ENCODE peak calls at places on chromosomes 13 and 19, in nine cellular contexts. W is testis, R is HCT116, V is uterus, X is NB4, Z is Peyer's patch, B is lower leg skin, G is breast epithelium, J is heart left ventricle. L is an unnamed sample.

GRCh38 chr13:106555631-106556328 is 12.2 kb downstream of the ARGLU1 start:
- DNase-seq in W (no peak), R (no peak), V (no peak), X (no peak), Z (no peak), B (no peak), G (no peak), J (no peak), L (no peak)

GRCh38 chr13:113646921-113647340 is 11.1 kb downstream of the ATP4B start:
- DNase-seq in W (no peak), R (no peak), V (peak), X (no peak), Z (peak), B (no peak), G (peak), J (peak), L (no peak)

GRCh38 chr19:55137915-55138314 is 11.1 kb downstream of the TNNT1 start:
- DNase-seq in W (no peak), R (no peak), V (no peak), X (no peak), Z (no peak), B (no peak), G (no peak), J (no peak), L (no peak)

GRCh38 chr19:49327878-49328544 is 3.0 kb upstream of the SLC6A16 start:
- DNase-seq in W (no peak), R (peak), V (no peak), X (peak), Z (no peak), B (no peak), G (no peak), J (no peak), L (peak)

GRCh38 chr13:59621791-59622190 is 541.9 kb downstream of the DIAPH3 start:
- DNase-seq in W (no peak), R (no peak), V (no peak), X (no peak), Z (no peak), B (no peak), G (no peak), J (no peak), L (no peak)

GRCh38 chr19:4138445-4138844 is 14.5 kb upstream of the MAP2K2 start:
- DNase-seq in W (no peak), R (no peak), V (no peak), X (no peak), Z (no peak), B (no peak), G (no peak), J (no peak), L (no peak)

GRCh38 chr13:114140131-114140908 is 7.9 kb upstream of the RASA3 start:
- DNase-seq in W (no peak), R (no peak), V (no peak), X (peak), Z (peak), B (no peak), G (no peak), J (peak), L (no peak)

GRCh38 chr19:54462713-54463530 is 656 bp downstream of the LENG9 start:
- DNase-seq in W (peak), R (no peak), V (peak), X (peak), Z (peak), B (peak), G (no peak), J (peak), L (peak)

GRCh38 chr19:27906081-27906480 is 1306.9 kb downstream of the UQCRFS1 start:
- DNase-seq in W (peak), R (no peak), V (no peak), X (no peak), Z (no peak), B (no peak), G (no peak), J (no peak), L (no peak)

GRCh38 chr19:38556521-38557174 is 61.1 kb downstream of the MAP4K1 start:
- DNase-seq in W (no peak), R (no peak), V (no peak), X (peak), Z (no peak), B (no peak), G (no peak), J (no peak), L (no peak)

GRCh38 chr13:61110804-61111203 is 304.8 kb downstream of the PCDH20 start:
- DNase-seq in W (no peak), R (no peak), V (no peak), X (no peak), Z (no peak), B (no peak), G (no peak), J (no peak), L (no peak)

GRCh38 chr19:40702337-40703012 is 12.0 kb upstream of the NUMBL start:
- DNase-seq in W (peak), R (no peak), V (peak), X (no peak), Z (no peak), B (no peak), G (no peak), J (peak), L (no peak)

GRCh38 chr19:57244513-57244912 is 4.1 kb downstream of the ZNF805 start:
- DNase-seq in W (no peak), R (no peak), V (no peak), X (no peak), Z (no peak), B (no peak), G (no peak), J (no peak), L (no peak)

GRCh38 chr19:10501971-10502523 is 1.1 kb downstream of the KEAP1 start:
- DNase-seq in W (peak), R (no peak), V (peak), X (peak), Z (peak), B (no peak), G (peak), J (peak), L (peak)

GRCh38 chr19:15740785-15741184 is 3.0 kb downstream of the OR10H3 start:
- DNase-seq in W (no peak), R (no peak), V (no peak), X (no peak), Z (no peak), B (no peak), G (no peak), J (no peak), L (no peak)

GRCh38 chr13:62333466-62333865 is 917.8 kb upstream of the PCDH20 start:
- DNase-seq in W (peak), R (no peak), V (no peak), X (no peak), Z (no peak), B (no peak), G (no peak), J (no peak), L (no peak)

GRCh38 chr19:34085336-34085735 is 87.0 kb upstream of the LSM14A start:
- DNase-seq in W (no peak), R (no peak), V (no peak), X (no peak), Z (no peak), B (no peak), G (no peak), J (no peak), L (no peak)

GRCh38 chr19:18416778-18417249 is 2.4 kb upstream of the SSBP4 start:
- DNase-seq in W (peak), R (no peak), V (peak), X (peak), Z (peak), B (peak), G (peak), J (peak), L (peak)

GRCh38 chr13:100627142-100627541 is 38.6 kb upstream of the GGACT start:
- DNase-seq in W (no peak), R (no peak), V (no peak), X (no peak), Z (no peak), B (no peak), G (no peak), J (no peak), L (no peak)

GRCh38 chr13:83780201-83780600 is 102.1 kb downstream of the SLITRK1 start:
- DNase-seq in W (peak), R (peak), V (no peak), X (peak), Z (no peak), B (no peak), G (no peak), J (no peak), L (no peak)

GRCh38 chr13:37534181-37534580 is 64.4 kb downstream of the POSTN start:
- DNase-seq in W (no peak), R (no peak), V (no peak), X (no peak), Z (no peak), B (no peak), G (no peak), J (no peak), L (no peak)

GRCh38 chr19:49094505-49095482 is 9.5 kb downstream of the SNRNP70 start:
- DNase-seq in W (peak), R (no peak), V (no peak), X (no peak), Z (no peak), B (no peak), G (no peak), J (peak), L (peak)

GRCh38 chr19:47389150-47389556 is 30.2 kb downstream of the MEIS3 start:
- DNase-seq in W (no peak), R (no peak), V (no peak), X (peak), Z (no peak), B (no peak), G (no peak), J (peak), L (peak)

GRCh38 chr19:18479964-18480723 is 41.7 kb downstream of the ELL start:
- DNase-seq in W (peak), R (no peak), V (peak), X (no peak), Z (no peak), B (peak), G (no peak), J (peak), L (peak)

GRCh38 chr19:48806518-48806817 is 4.4 kb downstream of the BCAT2 start:
- DNase-seq in W (no peak), R (no peak), V (peak), X (no peak), Z (no peak), B (no peak), G (no peak), J (no peak), L (no peak)

GRCh38 chr13:78160793-78161192 is 242.2 kb upstream of the EDNRB start:
- DNase-seq in W (no peak), R (no peak), V (no peak), X (peak), Z (no peak), B (no peak), G (no peak), J (no peak), L (no peak)

GRCh38 chr13:76976488-76976887 is 15.4 kb upstream of the CLN5 start:
- DNase-seq in W (no peak), R (no peak), V (no peak), X (no peak), Z (no peak), B (no peak), G (no peak), J (no peak), L (no peak)

GRCh38 chr13:84902243-84902642 is 897.0 kb downstream of the SLITRK6 start:
- DNase-seq in W (no peak), R (no peak), V (no peak), X (no peak), Z (no peak), B (no peak), G (no peak), J (no peak), L (no peak)

GRCh38 chr13:48828962-48829405 is 146.7 kb upstream of the FNDC3A start:
- DNase-seq in W (no peak), R (no peak), V (no peak), X (peak), Z (no peak), B (no peak), G (no peak), J (no peak), L (no peak)

GRCh38 chr13:73394066-73394465 is 335.3 kb downstream of the KLF5 start:
- DNase-seq in W (no peak), R (no peak), V (no peak), X (no peak), Z (no peak), B (no peak), G (no peak), J (no peak), L (no peak)

GRCh38 chr13:54016548-54016947 is 987.9 kb downstream of the OLFM4 start:
- DNase-seq in W (no peak), R (no peak), V (no peak), X (no peak), Z (no peak), B (no peak), G (no peak), J (no peak), L (no peak)

GRCh38 chr13:102597029-102598015 is 536 bp downstream of the TPP2 start:
- DNase-seq in W (peak), R (no peak), V (peak), X (peak), Z (peak), B (peak), G (no peak), J (peak), L (peak)

GRCh38 chr13:111493468-111493867 is 173.0 kb downstream of the TEX29 start:
- DNase-seq in W (no peak), R (no peak), V (peak), X (no peak), Z (no peak), B (no peak), G (peak), J (no peak), L (no peak)

GRCh38 chr19:41940443-41941409 is 12.5 kb upstream of the ERFL start:
- DNase-seq in W (no peak), R (no peak), V (no peak), X (no peak), Z (no peak), B (no peak), G (no peak), J (no peak), L (no peak)
- TF ChIP-seq POLR2A in W (no peak), R (no peak), V (no peak), X (no peak), Z (no peak), B (no peak), G (no peak), J (no peak), L (no peak)

GRCh38 chr19:46142294-46142693 is 5.7 kb upstream of the IGFL2 start:
- DNase-seq in W (no peak), R (no peak), V (no peak), X (no peak), Z (no peak), B (no peak), G (no peak), J (no peak), L (no peak)

GRCh38 chr19:46144756-46145155 is 3.3 kb upstream of the IGFL2 start:
- DNase-seq in W (no peak), R (no peak), V (no peak), X (no peak), Z (no peak), B (no peak), G (no peak), J (no peak), L (no peak)

GRCh38 chr19:46150606-46151005 is 2.6 kb downstream of the IGFL2 start:
- DNase-seq in W (no peak), R (no peak), V (no peak), X (no peak), Z (no peak), B (no peak), G (no peak), J (no peak), L (no peak)

GRCh38 chr19:46147166-46147740 is 785 bp upstream of the IGFL2 start:
- DNase-seq in W (no peak), R (no peak), V (no peak), X (no peak), Z (no peak), B (no peak), G (no peak), J (no peak), L (no peak)

DNA sequence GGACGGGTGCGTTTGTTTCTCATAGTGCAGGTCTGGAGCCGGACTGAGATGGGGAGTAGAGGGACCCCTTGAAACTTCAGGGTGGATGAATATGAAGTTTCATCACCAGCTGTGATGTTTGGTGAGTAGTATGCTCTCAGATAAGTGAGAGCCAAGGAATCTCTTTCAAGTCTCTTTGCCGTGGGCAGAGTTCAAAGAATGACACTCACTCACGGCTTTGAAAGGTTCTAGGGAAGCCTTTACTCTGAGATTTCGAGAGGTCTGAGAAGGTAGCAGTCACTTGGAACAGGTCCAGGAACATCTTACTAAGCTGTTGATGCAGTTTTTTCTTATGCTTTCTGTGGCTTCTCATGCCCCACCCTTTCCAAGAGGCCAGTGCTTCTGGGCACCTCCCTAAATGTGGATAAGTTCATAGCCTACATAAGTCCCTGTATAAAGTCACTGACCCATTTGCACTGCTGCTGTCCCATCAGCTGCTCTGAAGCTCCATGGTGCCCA is at the start of gene IGFL2:
- DNase-seq in W (no peak), R (peak), V (no peak), X (no peak), Z (no peak), B (no peak), G (no peak), J (no peak), L (no peak)
- TF ChIP-seq POLR2A in W (no peak), R (no peak), V (no peak), X (no peak), Z (no peak), B (no peak), G (no peak), J (no peak), L (no peak)

GRCh38 chr19:1206063-1206732 is 620 bp downstream of the STK11 start:
- DNase-seq in W (no peak), R (no peak), V (no peak), X (no peak), Z (peak), B (no peak), G (no peak), J (no peak), L (peak)
- TF ChIP-seq POLR2A in W (no peak), R (no peak), V (no peak), X (no peak), Z (no peak), B (no peak), G (no peak), J (no peak), L (no peak)

GRCh38 chr13:98320561-98321105 is 143.6 kb upstream of the RNF113B start:
- DNase-seq in W (no peak), R (no peak), V (no peak), X (no peak), Z (no peak), B (no peak), G (no peak), J (no peak), L (no peak)
- TF ChIP-seq POLR2A in W (no peak), R (no peak), V (no peak), X (no peak), Z (no peak), B (no peak), G (no peak), J (no peak), L (no peak)

DNA sequence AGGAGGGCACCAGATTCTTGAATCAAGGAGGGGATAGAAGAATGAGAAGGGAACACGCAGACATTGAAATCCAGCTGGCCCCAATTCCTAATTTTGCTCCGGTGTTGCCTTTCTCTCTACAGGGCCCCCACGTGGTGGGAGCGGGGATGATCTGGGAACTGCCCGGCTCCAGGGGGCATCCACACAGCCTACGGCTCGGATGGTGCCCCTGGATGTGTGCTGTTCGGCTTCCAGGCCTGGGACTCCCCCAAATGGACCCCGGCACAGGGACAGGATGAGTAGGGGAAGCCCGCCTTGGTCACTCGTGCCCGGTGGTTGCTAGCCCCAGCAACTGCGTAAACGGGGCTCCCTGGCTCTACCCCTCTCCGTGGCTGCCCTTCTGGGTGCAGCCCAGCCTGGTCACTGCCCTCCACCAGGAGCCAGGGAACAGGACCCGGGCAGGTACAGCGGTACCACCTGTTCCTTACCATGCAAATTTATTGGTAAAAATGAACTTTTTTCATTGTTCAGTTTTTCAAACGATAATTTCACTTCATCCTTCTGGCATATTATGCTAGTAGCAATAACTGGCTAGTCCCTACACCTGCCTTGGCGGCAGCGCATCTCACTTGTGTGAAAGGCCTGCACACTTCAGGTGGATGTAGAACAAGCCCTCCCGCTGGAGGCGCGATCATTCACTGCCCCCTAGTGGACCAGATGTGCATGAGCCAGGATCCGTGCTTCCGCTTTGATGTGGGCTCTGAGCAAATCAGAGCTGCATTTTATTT is 111.6 kb downstream of the TEX26 start:
- DNase-seq in W (peak), R (peak), V (peak), X (peak), Z (peak), B (peak), G (peak), J (peak), L (peak)
- TF ChIP-seq POLR2A in W (no peak), R (no peak), V (no peak), X (no peak), Z (no peak), B (no peak), G (no peak), J (no peak), L (no peak)

GRCh38 chr13:58343081-58343480 is 711.5 kb downstream of the PCDH17 start:
- DNase-seq in W (no peak), R (no peak), V (no peak), X (no peak), Z (no peak), B (no peak), G (no peak), J (no peak), L (no peak)

GRCh38 chr13:58341318-58341717 is 709.8 kb downstream of the PCDH17 start:
- DNase-seq in W (no peak), R (no peak), V (no peak), X (no peak), Z (no peak), B (no peak), G (no peak), J (no peak), L (no peak)

DNA sequence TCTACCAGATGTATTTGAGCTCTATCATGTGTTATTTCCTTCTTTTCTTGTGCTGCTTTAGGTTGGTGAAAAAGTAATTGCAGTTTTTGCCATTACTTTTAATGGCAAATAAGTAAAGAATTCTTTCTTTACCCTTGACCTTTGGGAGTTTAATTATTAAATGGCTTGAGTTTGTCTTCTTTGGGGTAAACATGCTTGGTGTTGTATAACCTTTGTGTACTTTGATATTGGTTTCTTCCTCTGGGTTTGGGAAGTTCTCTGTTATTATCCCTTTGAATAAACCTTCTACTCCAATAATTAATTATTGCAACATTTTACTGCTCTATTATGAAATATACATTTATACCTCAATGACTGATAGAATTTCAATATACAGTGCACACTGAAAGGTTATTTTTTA is 709.4 kb downstream of the PCDH17 start:
- DNase-seq in W (no peak), R (no peak), V (no peak), X (no peak), Z (no peak), B (no peak), G (no peak), J (no peak), L (no peak)
- TF ChIP-seq POLR2A in W (no peak), R (no peak), V (no peak), X (no peak), Z (no peak), B (no peak), G (no peak), J (no peak), L (no peak)

GRCh38 chr19:5914946-5915781 is 1.1 kb downstream of the CAPS start:
- DNase-seq in W (no peak), R (no peak), V (no peak), X (no peak), Z (no peak), B (no peak), G (peak), J (no peak), L (no peak)
- TF ChIP-seq POLR2A in W (no peak), R (no peak), V (no peak), X (no peak), Z (no peak), B (no peak), G (no peak), J (no peak), L (no peak)

L was measured in adrenal gland.